ENCODE peak calls at places on chromosome 22, in six cellular contexts. Z is EH; R is stimulated activated CD4-positive, alpha-beta T cell treated with anti-CD3 and anti-CD28 coated beads, Interleukin-4, amount 100 ng/mL, for 48 hours; Q is activated effector memory CD4-positive, alpha-beta T cell treated with anti-CD3 and anti-CD28 coated beads, Interleukin-2, amount 50 U/mL, for 16 hours; E is H9; I is substantia nigra. F is an unnamed sample.

GRCh38 chr22:23219787-23220484 is 39.6 kb downstream of the BCR start:
- DNase-seq in E (no peak), Z (peak), I (no peak), R (peak), Q (peak), F (peak)

GRCh38 chr22:46109474-46110003 is 40.8 kb upstream of the PPARA start:
- DNase-seq in E (no peak), Q (no peak), Z (no peak), I (no peak), R (no peak), F (no peak)

GRCh38 chr22:41048791-41049717 is 43.3 kb upstream of the EP300 start:
- DNase-seq in R (no peak), I (no peak), Z (peak), Q (no peak), E (peak), F (peak)

GRCh38 chr22:20242393-20243175 is 25.5 kb downstream of the RTN4R start:
- DNase-seq in E (no peak), I (no peak), Z (no peak), R (no peak), Q (no peak), F (no peak)

GRCh38 chr22:30371981-30372380 is 15.2 kb downstream of the CCDC157 start:
- DNase-seq in I (no peak), E (peak), R (no peak), Z (no peak), Q (no peak), F (no peak)

GRCh38 chr22:26887456-26887855 is 230.1 kb downstream of the MIAT start:
- DNase-seq in Z (peak), E (no peak), R (no peak), Q (no peak), I (no peak), F (peak)

GRCh38 chr22:43310798-43311197 is 32.4 kb downstream of the SCUBE1 start:
- DNase-seq in Q (no peak), R (no peak), I (no peak), E (no peak), Z (no peak), F (no peak)

GRCh38 chr22:32761251-32761903 is 40.1 kb upstream of the TIMP3 start:
- DNase-seq in R (no peak), E (no peak), Z (peak), Q (no peak), I (no peak), F (peak)

GRCh38 chr22:32473388-32473952 is 1.1 kb upstream of the FBXO7 start:
- DNase-seq in E (no peak), I (no peak), Q (peak), R (no peak), Z (peak), F (peak)

GRCh38 chr22:19571995-19572394 is 47.8 kb upstream of the CLDN5 start:
- DNase-seq in Z (no peak), Q (no peak), I (no peak), E (no peak), R (no peak), F (no peak)

GRCh38 chr22:42793848-42794405 is 63.1 kb downstream of the ARFGAP3 start:
- DNase-seq in E (no peak), R (no peak), Z (no peak), I (no peak), Q (no peak), F (no peak)

GRCh38 chr22:43546186-43546585 is 134.4 kb downstream of the MPPED1 start:
- DNase-seq in Z (no peak), E (no peak), I (no peak), R (no peak), Q (peak), F (no peak)